ENCODE peak calls at places on chromosomes 12 and 14, in five cellular contexts. F, S, Z, I and A are unnamed samples. For H3K4me1 and H3K27me3, the result is how much of the 10 kb centered on the place peaks cover.

GRCh38 chr12:113805673-113806072 is 160.5 kb downstream of the RBM19 start:
- DNase-seq in F (no peak), Z (no peak), I (no peak), S (no peak), A (no peak)

GRCh38 chr12:91931110-91931509 is 214.5 kb downstream of the BTG1 start:
- DNase-seq in I (no peak), S (no peak), F (peak), Z (peak), A (no peak)

GRCh38 chr12:114684098-114684869 is at the start of gene TBX3:
- DNase-seq in F (peak), Z (peak), S (peak), I (peak), A (peak)

GRCh38 chr12:48977290-48978281 is 536 bp upstream of the WNT1 start:
- DNase-seq in Z (no peak), I (no peak), F (peak), S (peak), A (no peak)

GRCh38 chr12:119202121-119202527 is 23.4 kb downstream of the HSPB8 start:
- DNase-seq in I (no peak), S (no peak), F (no peak), Z (no peak), A (no peak)

GRCh38 chr12:124595444-124595843 is 28.0 kb upstream of the NCOR2 start:
- DNase-seq in I (no peak), Z (no peak), F (no peak), S (no peak), A (no peak)

GRCh38 chr12:54824402-54824801 is 29.9 kb upstream of the MUCL1 start:
- DNase-seq in S (no peak), I (no peak), Z (no peak), F (no peak), A (no peak)

GRCh38 chr12:101612162-101612916 is 17.6 kb downstream of the MYBPC1 start:
- DNase-seq in I (no peak), Z (no peak), F (no peak), S (no peak), A (no peak)

GRCh38 chr12:108649668-108650067 is 16.0 kb upstream of the SELPLG start:
- DNase-seq in S (no peak), Z (peak), F (no peak), I (peak), A (no peak)

GRCh38 chr12:27922591-27923139 is 49.9 kb downstream of the PTHLH start:
- DNase-seq in S (no peak), F (peak), I (peak), Z (peak), A (no peak)

GRCh38 chr12:55696141-55696540 is 11.6 kb downstream of the ITGA7 start:
- DNase-seq in I (no peak), Z (no peak), F (no peak), S (no peak), A (peak)

GRCh38 chr12:58441483-58441882 is 478.8 kb downstream of the LRIG3 start:
- DNase-seq in S (no peak), I (no peak), Z (no peak), F (no peak), A (no peak)

GRCh38 chr12:106141452-106141851 is 2.7 kb upstream of the NUAK1 start:
- DNase-seq in F (no peak), S (no peak), Z (no peak), I (no peak), A (no peak)

GRCh38 chr14:53517276-53517960 is 364.3 kb upstream of the DDHD1 start:
- DNase-seq in I (no peak), F (no peak), S (no peak), Z (no peak), A (no peak)

GRCh38 chr12:102323799-102324198 is 126.2 kb upstream of the PMCH start:
- DNase-seq in S (no peak), I (no peak), Z (no peak), F (no peak), A (no peak)

GRCh38 chr14:105117257-105117646 is 51.3 kb downstream of the JAG2 start:
- DNase-seq in S (no peak), F (no peak), Z (no peak), I (no peak), A (no peak)

GRCh38 chr14:74503973-74504335 is 10.4 kb downstream of the ISCA2 start:
- DNase-seq in Z (no peak), F (no peak), S (no peak), I (no peak), A (no peak)

GRCh38 chr12:49549735-49550710 is 11.2 kb downstream of the KCNH3 start:
- DNase-seq in S (no peak), Z (no peak), F (no peak), I (no peak), A (no peak)

GRCh38 chr14:22305563-22306127 is 283.4 kb downstream of the DAD1 start:
- DNase-seq in S (no peak), Z (no peak), I (no peak), F (no peak), A (no peak)

GRCh38 chr12:52903855-52904508 is 894 bp downstream of the KRT8 start:
- DNase-seq in I (peak), S (peak), F (peak), Z (peak), A (peak)

GRCh38 chr14:61712137-61712536 is 16.8 kb downstream of the HIF1A start:
- DNase-seq in F (no peak), Z (no peak), S (no peak), I (peak), A (no peak)

GRCh38 chr14:67675219-67675582 is 769 bp upstream of the VTI1B start:
- DNase-seq in I (no peak), Z (no peak), S (no peak), F (no peak), A (no peak)

DNA sequence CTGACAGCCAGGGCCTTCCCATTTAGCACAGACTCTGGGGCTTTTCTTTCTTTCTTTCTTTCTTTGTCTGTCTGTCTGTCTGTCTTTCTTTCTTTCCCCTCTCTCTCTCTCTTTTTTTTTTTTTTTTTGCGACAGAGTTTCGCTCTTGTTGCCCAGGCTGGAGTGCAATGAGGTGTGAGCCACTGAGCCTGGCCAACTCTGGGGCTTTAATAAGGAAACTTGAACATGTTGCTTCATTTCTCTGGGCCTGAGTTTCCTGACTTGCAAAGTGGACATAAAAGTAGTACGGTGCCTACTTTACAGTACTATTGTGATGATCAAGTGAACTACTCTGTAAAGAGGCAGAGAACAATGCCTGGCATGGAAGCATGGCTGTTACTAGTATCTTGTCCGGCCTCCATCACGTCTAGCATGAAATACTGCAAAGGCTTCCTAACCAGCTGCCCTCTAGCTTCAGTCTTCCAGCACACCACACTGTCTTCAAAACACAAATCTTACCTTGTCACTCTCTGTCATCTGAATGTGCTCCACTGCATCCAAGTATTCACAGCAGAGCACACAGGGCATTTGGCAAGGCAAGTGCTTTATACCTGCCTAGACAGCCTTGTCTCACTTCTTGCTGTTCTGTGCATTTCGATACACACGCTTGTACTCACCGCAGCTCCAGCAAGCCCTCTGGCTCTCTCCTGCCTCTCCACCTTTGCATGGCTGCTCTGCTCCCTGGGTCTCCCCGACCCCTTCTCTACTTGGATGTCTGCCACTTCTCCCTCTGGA is 96.7 kb downstream of the IRF2BPL start:
- DNase-seq in S (no peak), F (no peak), Z (no peak), I (no peak), A (no peak)
- H3K4me1 ChIP-seq in S (under half), F (under half), Z (under half), I (under half), A (under half)

GRCh38 chr14:91164676-91165075 is 50.8 kb downstream of the DGLUCY start:
- DNase-seq in Z (no peak), I (no peak), S (no peak), F (peak), A (peak)
- H3K27me3 ChIP-seq in Z (under half), I (under half), S (under half), F (under half), A (under half)

GRCh38 chr12:46471404-46471803 is 98.8 kb upstream of the SLC38A2 start:
- DNase-seq in F (no peak), Z (no peak), I (no peak), S (no peak), A (no peak)
- TF ChIP-seq CTCF in F (no peak), Z (no peak), I (no peak), S (no peak), A (no peak)

GRCh38 chr14:49654511-49654910 is 19.5 kb upstream of the DNAAF2 start:
- DNase-seq in S (no peak), F (no peak), I (no peak), Z (no peak), A (no peak)

GRCh38 chr14:49653508-49653907 is 18.5 kb upstream of the DNAAF2 start:
- DNase-seq in I (no peak), Z (no peak), F (no peak), S (no peak), A (no peak)
- H3K4me1 ChIP-seq in I (under half), Z (under half), F (under half), S (under half), A (under half)

DNA sequence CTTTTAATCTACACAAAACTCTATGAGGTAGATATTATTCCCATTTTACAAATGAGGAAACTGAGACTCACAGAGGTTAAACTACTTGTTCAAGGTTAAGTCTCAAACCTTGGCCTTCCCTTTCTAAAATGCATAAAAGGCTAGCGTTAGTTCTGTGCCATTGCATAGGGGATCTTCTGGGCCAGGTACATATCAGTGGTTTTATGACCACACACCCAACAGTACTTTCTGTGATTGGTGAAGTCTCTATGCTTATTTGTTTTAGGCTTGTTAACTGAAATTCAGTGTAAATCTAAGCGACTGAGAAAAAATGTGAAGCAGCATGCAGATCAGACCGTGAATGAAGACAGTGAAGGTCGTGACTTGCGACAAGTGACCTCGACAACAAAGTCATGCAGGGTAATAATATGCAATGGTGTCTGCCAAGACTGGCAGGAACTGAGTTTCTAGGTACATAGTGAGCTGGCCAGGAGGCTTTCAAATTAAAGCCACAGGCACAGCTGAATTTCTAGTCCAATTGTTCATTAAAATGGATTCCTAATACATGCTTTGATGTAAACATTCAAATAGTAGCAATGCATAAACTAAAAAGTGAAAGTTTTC is 38.8 kb upstream of the GAS2L3 start:
- DNase-seq in F (no peak), Z (no peak), I (no peak), S (no peak), A (no peak)
- H3K27me3 ChIP-seq in F (under half), Z (under half), I (under half), S (under half), A (under half)

DNA sequence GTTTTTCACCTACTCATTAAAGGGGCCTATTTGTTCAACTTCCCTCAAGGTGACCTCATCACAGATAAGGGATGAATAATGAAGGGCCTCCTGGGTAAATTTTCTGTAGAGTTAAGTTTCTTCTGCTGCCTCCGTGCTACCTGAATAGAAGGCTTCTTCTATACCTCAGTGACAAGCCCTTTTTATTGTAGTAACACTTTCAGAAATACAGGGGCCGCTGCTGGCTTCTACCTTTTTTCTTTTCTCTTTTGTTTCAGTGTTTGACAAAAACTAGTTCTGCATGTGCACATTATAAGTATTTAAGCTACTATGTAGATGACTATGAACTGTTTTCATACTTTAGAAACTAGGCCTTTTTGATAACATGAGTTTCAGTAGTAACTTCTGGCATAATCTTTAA is 207.0 kb downstream of the NAV3 start:
- DNase-seq in Z (no peak), F (no peak), I (no peak), S (no peak), A (no peak)
- TF ChIP-seq CTCF in Z (no peak), F (no peak), I (no peak), S (no peak), A (no peak)